ENCODE peak calls at places on chromosomes 5 and 9, in four cellular contexts. H, K, B and P are unnamed samples.

GRCh38 chr9:114634387-114634786 is 23.2 kb downstream of the TEX53 start:
- DNase-seq in H (no peak), K (no peak), B (no peak), P (no peak)

GRCh38 chr9:81397735-81398381 is 291.5 kb downstream of the TLE1 start:
- DNase-seq in H (no peak), K (no peak), B (no peak), P (no peak)

GRCh38 chr5:53239301-53239990 is 129.9 kb upstream of the MOCS2 start:
- DNase-seq in H (peak; percentile 41), K (no peak), B (no peak), P (no peak)

GRCh38 chr9:127865645-127866464 is 11.4 kb upstream of the ENG start:
- DNase-seq in H (no peak), K (no peak), B (no peak), P (no peak)

GRCh38 chr9:105157178-105157583 is 87.3 kb upstream of the SLC44A1 start:
- DNase-seq in H (peak; percentile 78), K (no peak), B (peak; percentile 64), P (no peak)

GRCh38 chr9:752681-753200 is 88.8 kb upstream of the DMRT1 start:
- DNase-seq in H (peak; percentile 63), K (no peak), B (no peak), P (no peak)

GRCh38 chr5:138078006-138078643 is 5.7 kb upstream of the WNT8A start:
- DNase-seq in H (no peak), K (no peak), B (no peak), P (no peak)

GRCh38 chr9:123419721-123420559 is 63.9 kb downstream of the CRB2 start:
- DNase-seq in H (no peak), K (no peak), B (peak; percentile 36), P (no peak)

GRCh38 chr9:116694892-116695291 is 7.8 kb downstream of the TRIM32 start:
- DNase-seq in H (no peak), K (no peak), B (no peak), P (no peak)

GRCh38 chr9:91789941-91790340 is 160.1 kb downstream of the ROR2 start:
- DNase-seq in H (no peak), K (peak; percentile 14), B (peak; percentile 8), P (no peak)

GRCh38 chr5:139657363-139658321 is 9.5 kb downstream of the CXXC5 start:
- DNase-seq in H (peak; percentile 58), K (no peak), B (no peak), P (no peak)

GRCh38 chr5:18772475-18772874 is 1138.2 kb downstream of the TAF11L14 start:
- DNase-seq in H (peak; percentile 56), K (no peak), B (no peak), P (no peak)

GRCh38 chr5:62268239-62268638 is 37.8 kb upstream of the KIF2A start:
- DNase-seq in H (no peak), K (no peak), B (no peak), P (no peak)

GRCh38 chr5:35136386-35136785 is 88.6 kb upstream of the AGXT2 start:
- DNase-seq in H (peak; percentile 80), K (no peak), B (no peak), P (no peak)

GRCh38 chr5:177520906-177521513 is 4.2 kb upstream of the DDX41 start:
- DNase-seq in H (no peak), K (no peak), B (no peak), P (no peak)

GRCh38 chr9:136087741-136088480 is 7.2 kb downstream of the NACC2 start:
- DNase-seq in H (no peak), K (no peak), B (no peak), P (no peak)

GRCh38 chr5:79564798-79565279 is 47.4 kb upstream of the TENT2 start:
- DNase-seq in H (no peak), K (no peak), B (no peak), P (no peak)

GRCh38 chr5:77282337-77283027 is 72.0 kb downstream of the PDE8B start:
- DNase-seq in H (peak; percentile 29), K (no peak), B (no peak), P (no peak)

GRCh38 chr5:9046756-9047481 is 499.0 kb downstream of the SEMA5A start:
- DNase-seq in H (peak; percentile 65), K (no peak), B (no peak), P (no peak)

GRCh38 chr5:132829742-132830435 is 558 bp downstream of the SHROOM1 start:
- DNase-seq in H (peak; percentile 55), K (no peak), B (peak; percentile 92), P (peak; percentile 84)

GRCh38 chr5:132828846-132829494 is 1.5 kb downstream of the SHROOM1 start:
- DNase-seq in H (no peak), K (no peak), B (no peak), P (no peak)

GRCh38 chr5:132831095-132831860 is 831 bp upstream of the SHROOM1 start:
- DNase-seq in H (no peak), K (no peak), B (peak; percentile 78), P (no peak)

GRCh38 chr5:132832612-132833011 is 2.2 kb upstream of the SHROOM1 start:
- DNase-seq in H (no peak), K (no peak), B (no peak), P (no peak)

DNA sequence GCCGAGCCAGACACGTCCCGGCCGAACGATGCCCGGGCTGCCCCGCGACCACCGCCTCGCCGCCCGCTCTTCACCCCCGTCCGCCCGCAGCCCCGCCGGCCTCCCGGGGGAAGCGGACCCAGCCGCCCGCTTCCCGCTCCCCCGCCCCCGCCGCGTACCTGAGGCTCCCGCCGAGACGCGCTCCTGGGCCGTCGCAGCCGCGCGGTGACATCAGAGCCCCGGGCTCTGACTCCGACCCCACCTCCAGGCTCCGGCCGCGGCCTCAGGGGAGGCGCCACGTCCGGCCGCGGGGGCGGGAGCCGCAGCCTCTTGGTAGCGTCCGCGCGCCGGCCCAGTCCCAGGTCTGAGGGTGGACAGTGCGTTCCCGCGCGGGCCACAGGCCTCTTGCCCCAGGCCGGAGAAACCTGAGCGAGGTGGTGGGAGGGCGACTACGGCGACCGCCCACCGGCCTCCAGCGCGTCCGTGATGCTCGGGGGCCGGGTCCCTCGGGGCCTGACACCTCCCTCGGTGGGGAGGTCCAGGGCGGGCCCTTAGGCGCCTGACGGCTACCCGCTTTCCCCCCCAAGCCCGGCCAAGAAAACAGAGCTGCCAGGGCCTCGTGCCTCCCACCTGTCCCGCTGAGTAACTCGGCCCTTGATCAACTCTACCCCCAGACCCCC is at the start of gene SHROOM1:
- DNase-seq in H (no peak), K (no peak), B (peak; percentile 83), P (no peak)
- TF ChIP-seq CTCF in H (no peak), K (no peak), B (no peak), P (no peak)

DNA sequence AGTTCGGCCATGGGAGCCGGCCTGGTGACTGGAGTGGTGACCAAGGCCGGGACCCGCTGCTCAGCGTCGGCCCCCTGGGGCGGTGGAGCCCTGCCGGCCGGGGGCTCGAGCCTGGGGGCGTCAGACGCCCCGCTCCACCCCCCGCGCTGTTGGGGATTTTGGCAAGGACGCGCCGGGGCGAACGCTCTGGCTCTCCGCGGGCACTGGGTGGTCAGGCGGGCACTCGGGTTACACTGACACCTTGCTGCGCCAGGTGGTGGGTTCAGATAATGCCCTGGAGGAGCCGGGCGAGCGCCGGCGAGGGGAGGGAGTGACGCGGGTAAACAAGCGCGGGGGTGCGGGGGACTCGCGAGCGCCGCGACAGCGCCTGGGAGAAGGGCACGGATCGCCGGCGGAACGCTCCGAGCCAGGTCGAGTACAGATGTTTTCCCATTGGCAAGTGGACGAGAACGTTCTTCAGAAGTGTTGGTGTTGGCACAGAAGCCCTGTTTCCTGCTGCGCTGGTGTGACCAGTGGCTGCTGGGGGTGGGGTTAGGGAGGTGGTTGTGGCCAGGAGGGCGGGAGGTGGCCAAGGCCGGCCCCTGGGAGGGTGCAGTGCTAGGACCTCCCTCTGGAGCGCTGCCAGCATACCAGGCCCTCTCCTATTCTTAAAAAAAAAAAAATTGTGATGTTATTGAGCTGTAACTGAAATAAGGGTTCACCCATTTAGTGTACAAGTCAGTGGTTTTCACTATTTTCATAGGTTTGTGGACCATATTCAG is 773 bp downstream of the SQSTM1 start:
- DNase-seq in H (peak; percentile 97), K (peak; percentile 89), B (peak; percentile 97), P (no peak)
- TF ChIP-seq CTCF in H (no peak), K (no peak), B (peak; percentile 11), P (peak; percentile 28)

DNA sequence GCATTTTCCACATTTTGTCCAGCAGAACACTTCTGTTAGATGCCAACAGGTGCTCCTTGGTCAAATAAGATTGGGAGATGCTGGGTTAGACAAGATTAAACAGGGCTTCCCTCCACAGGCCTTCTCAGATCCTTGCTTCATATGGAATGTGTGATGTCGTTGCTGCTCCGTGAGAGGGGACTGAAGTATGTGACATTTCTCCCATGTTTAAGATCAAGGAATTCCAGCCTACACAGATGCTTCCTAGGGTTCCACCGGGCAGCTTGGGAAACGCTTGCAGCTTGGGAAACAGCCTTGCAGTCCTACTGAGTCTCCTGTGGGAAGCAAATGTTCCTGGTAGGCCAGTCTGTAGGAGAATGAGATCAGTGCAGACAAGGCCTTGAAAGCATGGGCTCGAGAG is 31.9 kb downstream of the GDNF start:
- DNase-seq in H (no peak), K (no peak), B (no peak), P (no peak)
- TF ChIP-seq CTCF in H (no peak), K (no peak), B (no peak), P (no peak)

GRCh38 chr9:71847892-71848291 is 63.1 kb downstream of the ABHD17B start:
- DNase-seq in H (no peak), K (no peak), B (no peak), P (no peak)
- TF ChIP-seq CTCF in H (no peak), K (no peak), B (no peak), P (no peak)

GRCh38 chr9:6484210-6484609 is 71.2 kb downstream of the UHRF2 start:
- DNase-seq in H (no peak), K (no peak), B (no peak), P (no peak)

GRCh38 chr9:6490863-6491262 is 77.9 kb downstream of the UHRF2 start:
- DNase-seq in H (no peak), K (no peak), B (no peak), P (no peak)

GRCh38 chr9:6489099-6489498 is 76.1 kb downstream of the UHRF2 start:
- DNase-seq in H (no peak), K (no peak), B (no peak), P (no peak)

DNA sequence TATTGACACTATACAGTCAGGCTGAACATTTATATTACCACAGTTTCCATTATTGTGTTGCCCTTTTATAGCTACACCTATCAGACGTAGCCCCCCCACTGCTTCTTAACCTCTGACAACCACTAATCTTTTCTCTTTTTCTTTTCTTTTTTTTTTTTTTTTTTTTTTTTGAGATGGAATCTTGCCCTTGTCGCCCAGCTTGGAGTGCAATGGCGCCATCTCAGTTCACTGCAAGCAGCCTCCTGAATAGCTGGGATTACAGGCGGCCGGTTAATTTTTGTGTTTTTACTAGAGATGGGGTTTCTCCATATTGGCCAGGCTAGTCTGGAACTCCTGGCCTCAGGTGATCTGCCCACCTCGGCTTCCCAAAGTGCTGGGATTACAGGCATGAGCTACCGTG is 75.4 kb downstream of the UHRF2 start:
- DNase-seq in H (no peak), K (no peak), B (no peak), P (no peak)
- TF ChIP-seq CTCF in H (no peak), K (no peak), B (no peak), P (peak; percentile 16)

GRCh38 chr9:129480227-129480626 is 140.7 kb downstream of the C9orf50 start:
- DNase-seq in H (peak; percentile 52), K (no peak), B (no peak), P (no peak)

GRCh38 chr9:129474740-129475404 is 146.0 kb downstream of the C9orf50 start:
- DNase-seq in H (no peak), K (no peak), B (no peak), P (no peak)

GRCh38 chr9:129478461-129478860 is 142.4 kb downstream of the C9orf50 start:
- DNase-seq in H (no peak), K (no peak), B (no peak), P (no peak)

GRCh38 chr9:129479217-129480011 is 141.5 kb downstream of the C9orf50 start:
- DNase-seq in H (no peak), K (no peak), B (no peak), P (no peak)

GRCh38 chr9:129476821-129477611 is 143.9 kb downstream of the C9orf50 start:
- DNase-seq in H (no peak), K (no peak), B (no peak), P (no peak)
- TF ChIP-seq CTCF in H (no peak), K (no peak), B (no peak), P (no peak)